ENCODE peak calls at places on chromosomes 1 and 21, in ten cellular contexts. C, F, E, V, Y, Z, M, H, L and K are unnamed samples. For H3K4me1, the result is how much of the 10 kb centered on the place peaks cover.

GRCh38 chr1:175829845-175830244 is 86.5 kb upstream of the TNR start:
- DNase-seq in C (no peak), F (no peak), E (no peak), V (no peak), Y (no peak), Z (no peak), M (no peak), H (no peak), L (no peak), K (no peak)

GRCh38 chr1:23616292-23616822 is 57.1 kb upstream of the ID3 start:
- DNase-seq in C (no peak), F (no peak), E (no peak), V (no peak), Y (no peak), Z (no peak), M (no peak), H (no peak), L (no peak), K (no peak)

GRCh38 chr1:93707956-93708355 is 26.3 kb upstream of the BCAR3 start:
- DNase-seq in C (no peak), F (no peak), E (no peak), V (no peak), Y (no peak), Z (no peak), M (peak), H (no peak), L (no peak), K (no peak)

GRCh38 chr21:38667466-38667865 is 138.3 kb upstream of the ETS2 start:
- DNase-seq in C (no peak), F (no peak), E (no peak), V (no peak), Y (no peak), Z (no peak), M (no peak), H (no peak), L (no peak), K (no peak)

GRCh38 chr1:44251989-44252625 is 38.8 kb downstream of the DMAP1 start:
- DNase-seq in C (no peak), F (no peak), E (no peak), V (no peak), Y (no peak), Z (no peak), M (no peak), H (no peak), L (no peak), K (no peak)

GRCh38 chr1:65148548-65149390 is 766 bp downstream of the AK4 start:
- DNase-seq in C (peak), F (peak), E (no peak), V (peak), Y (no peak), Z (peak), M (peak), H (peak), L (peak), K (no peak)

GRCh38 chr1:185776521-185776920 is 42.3 kb downstream of the HMCN1 start:
- DNase-seq in C (no peak), F (no peak), E (no peak), V (no peak), Y (no peak), Z (no peak), M (no peak), H (peak), L (no peak), K (no peak)

GRCh38 chr1:205438213-205439158 is 16.6 kb upstream of the LEMD1 start:
- DNase-seq in C (peak), F (peak), E (no peak), V (peak), Y (no peak), Z (peak), M (no peak), H (peak), L (peak), K (peak)

GRCh38 chr1:48692235-48692634 is 84.5 kb downstream of the BEND5 start:
- DNase-seq in C (no peak), F (no peak), E (no peak), V (no peak), Y (no peak), Z (no peak), M (no peak), H (no peak), L (no peak), K (no peak)

GRCh38 chr1:113456967-113457366 is 66.7 kb downstream of the MAGI3 start:
- DNase-seq in C (no peak), F (peak), E (no peak), V (no peak), Y (no peak), Z (peak), M (no peak), H (peak), L (no peak), K (no peak)

GRCh38 chr1:214439352-214440119 is 111.9 kb downstream of the PTPN14 start:
- DNase-seq in C (no peak), F (no peak), E (no peak), V (no peak), Y (no peak), Z (peak), M (peak), H (peak), L (no peak), K (no peak)

GRCh38 chr1:5611855-5612254 is 380.4 kb downstream of the NPHP4 start:
- DNase-seq in C (no peak), F (no peak), E (no peak), V (no peak), Y (no peak), Z (no peak), M (no peak), H (no peak), L (no peak), K (no peak)

GRCh38 chr1:119713538-119714456 is 2.1 kb downstream of the PHGDH start:
- DNase-seq in C (no peak), F (no peak), E (no peak), V (no peak), Y (no peak), Z (no peak), M (no peak), H (peak), L (no peak), K (no peak)

DNA sequence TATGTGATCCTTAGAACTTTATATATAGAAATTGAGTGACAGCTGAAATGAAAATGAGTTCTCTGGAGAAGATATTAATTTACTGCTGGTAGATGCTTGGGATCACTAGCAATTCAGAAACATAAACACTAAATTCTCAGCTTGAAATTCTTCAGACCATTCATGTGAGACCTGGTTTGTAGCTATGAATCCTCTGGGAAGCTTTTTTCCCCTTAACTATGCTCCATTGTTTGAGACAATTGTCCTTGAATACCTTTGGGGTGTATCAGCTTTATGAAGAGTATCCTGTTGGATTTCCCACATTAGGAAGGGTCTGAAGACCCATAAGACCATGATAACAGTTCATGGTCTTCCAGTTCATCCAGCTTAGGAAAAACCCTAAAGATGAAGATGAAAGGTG is 4.6 kb upstream of the DENND1B start:
- DNase-seq in C (no peak), F (no peak), E (no peak), V (no peak), Y (no peak), Z (no peak), M (no peak), H (no peak), L (no peak), K (no peak)
- H3K4me1 ChIP-seq in C (under half), F (under half), E (half or more), V (under half), Y (under half), Z (under half), M (under half), H (under half), L (under half), K (under half)

GRCh38 chr21:41068411-41069304 is 99.3 kb upstream of the BACE2 start:
- DNase-seq in C (peak), F (peak), E (no peak), V (peak), Y (peak), Z (peak), M (peak), H (peak), L (peak), K (peak)

GRCh38 chr21:41065539-41065938 is 102.4 kb upstream of the BACE2 start:
- DNase-seq in C (no peak), F (no peak), E (no peak), V (no peak), Y (no peak), Z (no peak), M (no peak), H (no peak), L (no peak), K (no peak)

GRCh38 chr21:41066086-41066938 is 101.6 kb upstream of the BACE2 start:
- DNase-seq in C (no peak), F (no peak), E (no peak), V (no peak), Y (no peak), Z (no peak), M (no peak), H (no peak), L (no peak), K (no peak)

GRCh38 chr21:41071410-41071809 is 96.5 kb upstream of the BACE2 start:
- DNase-seq in C (no peak), F (no peak), E (no peak), V (no peak), Y (no peak), Z (no peak), M (peak), H (no peak), L (no peak), K (no peak)

DNA sequence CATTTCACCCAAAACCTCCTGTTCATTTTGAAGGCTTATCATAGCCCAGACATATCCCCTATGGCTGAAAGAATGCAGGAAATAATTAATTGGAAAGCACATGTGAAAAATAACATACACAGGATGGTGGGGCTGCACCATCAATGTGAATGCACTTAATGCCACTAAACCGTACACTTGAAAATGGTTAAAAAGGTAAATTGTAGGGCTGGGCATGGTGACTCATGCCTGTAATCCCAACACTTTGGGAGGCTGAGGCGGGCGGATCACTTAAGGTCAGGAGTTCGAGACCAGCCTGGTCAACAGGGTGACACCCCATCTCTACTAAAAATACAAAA is 98.7 kb upstream of the BACE2 start:
- DNase-seq in C (no peak), F (no peak), E (no peak), V (no peak), Y (no peak), Z (no peak), M (no peak), H (no peak), L (no peak), K (no peak)
- TF ChIP-seq CTCF in C (peak), F (peak), E (no peak), V (no peak), Y (peak), Z (no peak), M (no peak), H (no peak), L (no peak), K (no peak)

GRCh38 chr1:170670751-170671628 is 7.1 kb downstream of the PRRX1 start:
- DNase-seq in C (peak), F (no peak), E (no peak), V (peak), Y (no peak), Z (no peak), M (no peak), H (peak), L (peak), K (peak)

GRCh38 chr1:170669586-170670332 is 5.8 kb downstream of the PRRX1 start:
- DNase-seq in C (no peak), F (no peak), E (no peak), V (no peak), Y (no peak), Z (no peak), M (no peak), H (no peak), L (no peak), K (no peak)

GRCh38 chr1:170674239-170674638 is 10.3 kb downstream of the PRRX1 start:
- DNase-seq in C (no peak), F (no peak), E (no peak), V (no peak), Y (no peak), Z (no peak), M (no peak), H (peak), L (no peak), K (no peak)

GRCh38 chr1:170669036-170669435 is 5.1 kb downstream of the PRRX1 start:
- DNase-seq in C (no peak), F (no peak), E (no peak), V (no peak), Y (no peak), Z (no peak), M (no peak), H (no peak), L (peak), K (no peak)

GRCh38 chr1:170671629-170671963 is 7.7 kb downstream of the PRRX1 start:
- DNase-seq in C (no peak), F (no peak), E (no peak), V (no peak), Y (no peak), Z (no peak), M (no peak), H (no peak), L (no peak), K (no peak)
- H3K4me1 ChIP-seq in C (under half), F (under half), E (under half), V (under half), Y (under half), Z (under half), M (under half), H (under half), L (half or more), K (under half)

DNA sequence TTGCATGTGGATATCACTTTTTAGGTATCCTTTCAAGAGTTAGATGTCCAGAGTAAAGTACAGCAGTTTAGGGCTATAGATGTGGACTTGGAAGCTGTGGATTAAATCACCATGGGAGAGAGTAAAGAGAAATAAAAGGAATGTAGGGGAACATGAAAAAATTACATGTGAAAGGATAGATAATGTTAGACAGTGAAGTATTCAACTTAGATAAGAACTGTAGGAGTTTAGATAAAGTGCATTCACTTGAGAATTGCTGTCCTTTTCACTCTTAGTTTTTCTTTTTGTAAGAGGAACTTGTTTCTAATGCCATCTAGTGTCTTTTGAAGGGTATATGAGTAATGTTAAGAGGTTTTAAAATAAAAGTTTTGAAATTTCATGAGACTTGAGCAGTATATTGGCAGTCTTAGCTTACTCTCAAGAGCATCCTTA is 40.1 kb downstream of the MAST2 start:
- DNase-seq in C (no peak), F (no peak), E (no peak), V (no peak), Y (no peak), Z (no peak), M (peak), H (peak), L (no peak), K (no peak)
- TF ChIP-seq CTCF in C (no peak), F (peak), E (no peak), V (no peak), Y (no peak), Z (peak), M (peak), H (peak), L (peak), K (no peak)

DNA sequence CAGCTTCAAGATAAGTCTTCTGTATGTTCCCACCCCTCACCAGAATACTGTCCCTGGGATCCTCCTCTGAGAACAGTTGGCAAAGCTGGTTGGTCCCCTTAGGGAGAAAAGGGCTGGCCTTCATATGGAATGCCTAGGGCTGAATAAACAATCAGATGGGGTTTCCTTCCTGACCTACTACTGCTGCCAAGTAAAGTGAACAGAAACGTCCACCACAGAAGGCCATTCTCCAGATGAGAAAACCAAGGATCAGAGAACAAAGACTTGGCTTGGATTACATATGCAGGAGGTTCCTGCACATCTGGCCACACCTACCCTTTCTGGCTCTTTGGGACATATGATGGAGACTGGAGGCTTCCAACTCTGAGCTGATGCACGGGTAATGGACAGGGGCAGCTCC is 194.5 kb downstream of the HIVEP3 start:
- DNase-seq in C (no peak), F (no peak), E (no peak), V (no peak), Y (no peak), Z (no peak), M (no peak), H (peak), L (no peak), K (no peak)
- H3K4me1 ChIP-seq in C (half or more), F (under half), E (under half), V (under half), Y (under half), Z (under half), M (half or more), H (under half), L (under half), K (under half)

GRCh38 chr1:225746361-225747179 is 31.1 kb upstream of the SRP9 start:
- DNase-seq in C (no peak), F (peak), E (no peak), V (peak), Y (no peak), Z (peak), M (no peak), H (peak), L (peak), K (peak)
- TF ChIP-seq CTCF in C (no peak), F (no peak), E (no peak), V (peak), Y (no peak), Z (peak), M (no peak), H (no peak), L (no peak), K (no peak)

GRCh38 chr21:41578708-41579107 is 70.8 kb upstream of the TMPRSS2 start:
- DNase-seq in C (no peak), F (no peak), E (no peak), V (no peak), Y (no peak), Z (no peak), M (no peak), H (no peak), L (no peak), K (no peak)
- H3K4me1 ChIP-seq in C (under half), F (under half), E (under half), V (under half), Y (under half), Z (under half), M (under half), H (under half), L (under half), K (under half)

GRCh38 chr1:89087241-89087640 is 22.2 kb upstream of the GBP1 start:
- DNase-seq in C (no peak), F (no peak), E (no peak), V (no peak), Y (no peak), Z (no peak), M (no peak), H (no peak), L (no peak), K (no peak)

GRCh38 chr1:89089962-89090361 is 25.0 kb upstream of the GBP1 start:
- DNase-seq in C (no peak), F (no peak), E (no peak), V (no peak), Y (no peak), Z (no peak), M (no peak), H (no peak), L (no peak), K (no peak)

GRCh38 chr1:89088597-89088996 is 23.6 kb upstream of the GBP1 start:
- DNase-seq in C (peak), F (no peak), E (no peak), V (no peak), Y (no peak), Z (no peak), M (no peak), H (no peak), L (peak), K (no peak)

GRCh38 chr1:89081005-89081404 is 16.0 kb upstream of the GBP1 start:
- DNase-seq in C (no peak), F (no peak), E (no peak), V (no peak), Y (no peak), Z (no peak), M (peak), H (no peak), L (no peak), K (no peak)

DNA sequence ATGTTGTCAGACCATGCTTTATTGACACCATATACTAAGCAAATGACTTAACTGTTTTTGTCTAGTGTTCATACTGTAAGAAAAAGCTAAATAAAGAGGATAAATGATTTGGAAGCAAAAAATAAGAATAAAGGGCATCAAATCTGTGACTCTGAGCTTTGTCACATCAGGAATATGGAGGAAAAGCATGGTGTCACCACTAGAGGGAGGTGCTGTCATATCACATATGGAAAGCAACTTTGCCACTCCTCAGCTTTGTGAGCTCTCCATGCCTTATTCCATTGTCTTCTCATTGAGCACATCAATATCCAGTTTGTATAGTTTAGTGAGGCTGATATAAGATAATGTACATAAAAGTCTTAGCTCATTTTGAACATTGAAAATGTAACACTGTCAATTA is 20.8 kb upstream of the GBP1 start:
- DNase-seq in C (no peak), F (no peak), E (no peak), V (no peak), Y (no peak), Z (peak), M (peak), H (peak), L (no peak), K (no peak)
- TF ChIP-seq CTCF in C (peak), F (peak), E (no peak), V (no peak), Y (peak), Z (peak), M (peak), H (peak), L (no peak), K (peak)